ENCODE peak calls at places on chromosomes 11 and 22, in ten cellular contexts. One of them, this sample, is unnamed.

GRCh38 chr11:94417386-94417987 is 16.3 kb upstream of the GPR83 start:
- DNase-seq in left cardiac atrium: no peak
- DNase-seq in DMS153: no peak
- DNase-seq in RWPE1: no peak
- DNase-seq in NCI-H2029 treated with DMSO at 0.1 percent for 48 hours: no peak
- DNase-seq in MV-4-11: no peak
- DNase-seq in stomach: no peak
- DNase-seq in stimulated activated CD4-positive, alpha-beta T cell treated with anti-CD3 and anti-CD28 coated beads, Interleukin-1b, Interleukin-23, amount 100 ng/mL, for 4 hours: no peak
- DNase-seq in fibroblast of the conjunctiva: peak
- DNase-seq in stimulated activated CD8-positive, alpha-beta memory T cell treated with anti-CD3 and anti-CD28 coated beads, Interleukin-7, amount 100 ng/mL, for 1 hour: no peak
- DNase-seq in this sample: no peak

GRCh38 chr11:41382927-41383326 is 76.5 kb downstream of the LRRC4C start:
- DNase-seq in left cardiac atrium: no peak
- DNase-seq in RWPE1: peak
- DNase-seq in stomach: no peak
- DNase-seq in DMS153: no peak
- DNase-seq in stimulated activated CD4-positive, alpha-beta T cell treated with anti-CD3 and anti-CD28 coated beads, Interleukin-1b, Interleukin-23, amount 100 ng/mL, for 4 hours: no peak
- DNase-seq in fibroblast of the conjunctiva: no peak
- DNase-seq in MV-4-11: no peak
- DNase-seq in stimulated activated CD8-positive, alpha-beta memory T cell treated with anti-CD3 and anti-CD28 coated beads, Interleukin-7, amount 100 ng/mL, for 1 hour: no peak
- DNase-seq in NCI-H2029 treated with DMSO at 0.1 percent for 48 hours: no peak
- DNase-seq in this sample: no peak

GRCh38 chr11:75762885-75763284 is 5.7 kb upstream of the DGAT2 start:
- DNase-seq in NCI-H2029 treated with DMSO at 0.1 percent for 48 hours: no peak
- DNase-seq in left cardiac atrium: no peak
- DNase-seq in stimulated activated CD4-positive, alpha-beta T cell treated with anti-CD3 and anti-CD28 coated beads, Interleukin-1b, Interleukin-23, amount 100 ng/mL, for 4 hours: no peak
- DNase-seq in stimulated activated CD8-positive, alpha-beta memory T cell treated with anti-CD3 and anti-CD28 coated beads, Interleukin-7, amount 100 ng/mL, for 1 hour: no peak
- DNase-seq in RWPE1: no peak
- DNase-seq in fibroblast of the conjunctiva: peak
- DNase-seq in DMS153: no peak
- DNase-seq in stomach: no peak
- DNase-seq in MV-4-11: peak
- DNase-seq in this sample: no peak

GRCh38 chr22:18954941-18955571 is 19.0 kb upstream of the PRODH start:
- DNase-seq in fibroblast of the conjunctiva: no peak
- DNase-seq in stimulated activated CD4-positive, alpha-beta T cell treated with anti-CD3 and anti-CD28 coated beads, Interleukin-1b, Interleukin-23, amount 100 ng/mL, for 4 hours: no peak
- DNase-seq in MV-4-11: no peak
- DNase-seq in stomach: no peak
- DNase-seq in stimulated activated CD8-positive, alpha-beta memory T cell treated with anti-CD3 and anti-CD28 coated beads, Interleukin-7, amount 100 ng/mL, for 1 hour: no peak
- DNase-seq in RWPE1: no peak
- DNase-seq in DMS153: no peak
- DNase-seq in NCI-H2029 treated with DMSO at 0.1 percent for 48 hours: no peak
- DNase-seq in left cardiac atrium: no peak
- DNase-seq in this sample: no peak

GRCh38 chr22:39514373-39514973 is 5.9 kb upstream of the ATF4 start:
- DNase-seq in MV-4-11: peak
- DNase-seq in fibroblast of the conjunctiva: no peak
- DNase-seq in left cardiac atrium: peak
- DNase-seq in stomach: peak
- DNase-seq in RWPE1: no peak
- DNase-seq in stimulated activated CD4-positive, alpha-beta T cell treated with anti-CD3 and anti-CD28 coated beads, Interleukin-1b, Interleukin-23, amount 100 ng/mL, for 4 hours: no peak
- DNase-seq in stimulated activated CD8-positive, alpha-beta memory T cell treated with anti-CD3 and anti-CD28 coated beads, Interleukin-7, amount 100 ng/mL, for 1 hour: no peak
- DNase-seq in NCI-H2029 treated with DMSO at 0.1 percent for 48 hours: no peak
- DNase-seq in DMS153: no peak
- DNase-seq in this sample: no peak

GRCh38 chr11:2168286-2169000 is 3.2 kb downstream of the TH start:
- DNase-seq in MV-4-11: no peak
- DNase-seq in RWPE1: no peak
- DNase-seq in left cardiac atrium: no peak
- DNase-seq in stomach: no peak
- DNase-seq in NCI-H2029 treated with DMSO at 0.1 percent for 48 hours: no peak
- DNase-seq in stimulated activated CD8-positive, alpha-beta memory T cell treated with anti-CD3 and anti-CD28 coated beads, Interleukin-7, amount 100 ng/mL, for 1 hour: no peak
- DNase-seq in fibroblast of the conjunctiva: no peak
- DNase-seq in DMS153: no peak
- DNase-seq in stimulated activated CD4-positive, alpha-beta T cell treated with anti-CD3 and anti-CD28 coated beads, Interleukin-1b, Interleukin-23, amount 100 ng/mL, for 4 hours: no peak
- DNase-seq in this sample: no peak

GRCh38 chr11:65530157-65530496 is 5.2 kb downstream of the SCYL1 start:
- DNase-seq in RWPE1: no peak
- DNase-seq in fibroblast of the conjunctiva: no peak
- DNase-seq in stimulated activated CD8-positive, alpha-beta memory T cell treated with anti-CD3 and anti-CD28 coated beads, Interleukin-7, amount 100 ng/mL, for 1 hour: no peak
- DNase-seq in stomach: no peak
- DNase-seq in DMS153: no peak
- DNase-seq in left cardiac atrium: no peak
- DNase-seq in stimulated activated CD4-positive, alpha-beta T cell treated with anti-CD3 and anti-CD28 coated beads, Interleukin-1b, Interleukin-23, amount 100 ng/mL, for 4 hours: no peak
- DNase-seq in MV-4-11: peak
- DNase-seq in NCI-H2029 treated with DMSO at 0.1 percent for 48 hours: no peak
- DNase-seq in this sample: no peak

GRCh38 chr22:43057641-43058040 is 31.6 kb downstream of the TTLL1 start:
- DNase-seq in stomach: no peak
- DNase-seq in RWPE1: no peak
- DNase-seq in left cardiac atrium: no peak
- DNase-seq in fibroblast of the conjunctiva: no peak
- DNase-seq in stimulated activated CD4-positive, alpha-beta T cell treated with anti-CD3 and anti-CD28 coated beads, Interleukin-1b, Interleukin-23, amount 100 ng/mL, for 4 hours: no peak
- DNase-seq in MV-4-11: no peak
- DNase-seq in stimulated activated CD8-positive, alpha-beta memory T cell treated with anti-CD3 and anti-CD28 coated beads, Interleukin-7, amount 100 ng/mL, for 1 hour: no peak
- DNase-seq in DMS153: no peak
- DNase-seq in NCI-H2029 treated with DMSO at 0.1 percent for 48 hours: no peak
- DNase-seq in this sample: no peak

GRCh38 chr11:132257861-132258260 is 887.4 kb downstream of the NTM start:
- DNase-seq in MV-4-11: no peak
- DNase-seq in left cardiac atrium: no peak
- DNase-seq in NCI-H2029 treated with DMSO at 0.1 percent for 48 hours: no peak
- DNase-seq in stimulated activated CD8-positive, alpha-beta memory T cell treated with anti-CD3 and anti-CD28 coated beads, Interleukin-7, amount 100 ng/mL, for 1 hour: no peak
- DNase-seq in stimulated activated CD4-positive, alpha-beta T cell treated with anti-CD3 and anti-CD28 coated beads, Interleukin-1b, Interleukin-23, amount 100 ng/mL, for 4 hours: no peak
- DNase-seq in DMS153: no peak
- DNase-seq in stomach: no peak
- DNase-seq in fibroblast of the conjunctiva: no peak
- DNase-seq in RWPE1: no peak
- DNase-seq in this sample: no peak

GRCh38 chr11:118820412-118821357 is 29.7 kb upstream of the DDX6 start:
- DNase-seq in fibroblast of the conjunctiva: no peak
- DNase-seq in MV-4-11: peak
- DNase-seq in stimulated activated CD8-positive, alpha-beta memory T cell treated with anti-CD3 and anti-CD28 coated beads, Interleukin-7, amount 100 ng/mL, for 1 hour: no peak
- DNase-seq in RWPE1: peak
- DNase-seq in left cardiac atrium: peak
- DNase-seq in stomach: peak
- DNase-seq in DMS153: peak
- DNase-seq in NCI-H2029 treated with DMSO at 0.1 percent for 48 hours: peak
- DNase-seq in stimulated activated CD4-positive, alpha-beta T cell treated with anti-CD3 and anti-CD28 coated beads, Interleukin-1b, Interleukin-23, amount 100 ng/mL, for 4 hours: no peak
- DNase-seq in this sample: no peak